ENCODE peak calls at places on chromosomes 2 and 18, in seven cellular contexts. X is nephron progenitor cell, P is upper lobe of right lung, G is mesothelial cell of epicardium, L is spleen, C is NB4, W is heart left ventricle. K is an unnamed sample.

GRCh38 chr2:152320166-152320565 is 14.8 kb upstream of the FMNL2 start:
- DNase-seq in X (no peak), P (no peak), G (no peak), L (no peak), C (peak), W (no peak), K (no peak)

GRCh38 chr2:59000796-59001195 is 759.7 kb upstream of the FANCL start:
- DNase-seq in X (no peak), P (no peak), G (no peak), L (no peak), C (no peak), W (no peak), K (no peak)

GRCh38 chr2:146576301-146576700 is 1268.5 kb upstream of the ACVR2A start:
- DNase-seq in X (no peak), P (no peak), G (no peak), L (no peak), C (no peak), W (no peak), K (no peak)

GRCh38 chr2:239819091-239819973 is 205.8 kb downstream of the NDUFA10 start:
- DNase-seq in X (no peak), P (peak), G (peak), L (peak), C (peak), W (no peak), K (no peak)

GRCh38 chr18:58580623-58581022 is 48.3 kb downstream of the ALPK2 start:
- DNase-seq in X (no peak), P (no peak), G (no peak), L (no peak), C (no peak), W (no peak), K (no peak)

GRCh38 chr2:129087133-129087813 is 768.6 kb upstream of the HS6ST1 start:
- DNase-seq in X (no peak), P (no peak), G (no peak), L (no peak), C (peak), W (no peak), K (no peak)

GRCh38 chr2:65395621-65396347 is 36.6 kb downstream of the SPRED2 start:
- DNase-seq in X (no peak), P (no peak), G (no peak), L (no peak), C (no peak), W (no peak), K (no peak)

GRCh38 chr2:232053777-232054176 is 92.3 kb downstream of the DIS3L2 start:
- DNase-seq in X (no peak), P (no peak), G (no peak), L (no peak), C (no peak), W (no peak), K (no peak)

GRCh38 chr2:1868683-1869141 is 124.4 kb upstream of the PXDN start:
- DNase-seq in X (peak), P (no peak), G (no peak), L (no peak), C (no peak), W (no peak), K (no peak)

GRCh38 chr2:101432411-101433181 is 42.3 kb downstream of the RFX8 start:
- DNase-seq in X (no peak), P (no peak), G (no peak), L (no peak), C (no peak), W (no peak), K (no peak)

GRCh38 chr2:238883315-238884004 is 35.6 kb downstream of the TWIST2 start:
- DNase-seq in X (no peak), P (no peak), G (no peak), L (peak), C (no peak), W (no peak), K (no peak)

GRCh38 chr2:224816816-224817215 is 100.7 kb upstream of the CCDC195 start:
- DNase-seq in X (no peak), P (no peak), G (no peak), L (no peak), C (no peak), W (no peak), K (no peak)

GRCh38 chr18:75210274-75211001 is at the start of gene TSHZ1:
- DNase-seq in X (no peak), P (no peak), G (no peak), L (no peak), C (peak), W (peak), K (no peak)

GRCh38 chr2:158047156-158047611 is 54.5 kb upstream of the UPP2 start:
- DNase-seq in X (no peak), P (no peak), G (no peak), L (no peak), C (no peak), W (no peak), K (no peak)

GRCh38 chr2:205726506-205726905 is 44.2 kb downstream of the NRP2 start:
- DNase-seq in X (no peak), P (no peak), G (no peak), L (no peak), C (no peak), W (no peak), K (no peak)

GRCh38 chr2:234081970-234082822 is 31.7 kb downstream of the SPP2 start:
- DNase-seq in X (no peak), P (peak), G (no peak), L (no peak), C (no peak), W (no peak), K (no peak)

GRCh38 chr2:186059096-186059495 is 320.5 kb downstream of the FSIP2 start:
- DNase-seq in X (no peak), P (no peak), G (no peak), L (no peak), C (no peak), W (no peak), K (no peak)

GRCh38 chr2:235095569-235095968 is 143.8 kb downstream of the SH3BP4 start:
- DNase-seq in X (no peak), P (no peak), G (no peak), L (no peak), C (no peak), W (no peak), K (no peak)

GRCh38 chr2:230209422-230210051 is 10.2 kb downstream of the SP110 start:
- DNase-seq in X (no peak), P (no peak), G (no peak), L (no peak), C (peak), W (no peak), K (no peak)

GRCh38 chr18:46069524-46069923 is 2.5 kb downstream of the PSTPIP2 start:
- DNase-seq in X (no peak), P (no peak), G (no peak), L (no peak), C (no peak), W (no peak), K (no peak)

GRCh38 chr2:98442488-98442887 is 2.2 kb upstream of the INPP4A start:
- DNase-seq in X (no peak), P (no peak), G (no peak), L (no peak), C (no peak), W (no peak), K (no peak)

GRCh38 chr2:98445167-98445522 is 487 bp downstream of the INPP4A start:
- DNase-seq in X (no peak), P (no peak), G (no peak), L (peak), C (peak), W (no peak), K (no peak)

GRCh38 chr2:98446850-98447249 is 2.2 kb downstream of the INPP4A start:
- DNase-seq in X (no peak), P (no peak), G (no peak), L (no peak), C (no peak), W (no peak), K (no peak)

GRCh38 chr2:98445708-98446577 is 1.3 kb downstream of the INPP4A start:
- DNase-seq in X (no peak), P (no peak), G (no peak), L (no peak), C (peak), W (no peak), K (no peak)

GRCh38 chr2:98444436-98445166 is at the start of gene INPP4A:
- DNase-seq in X (peak), P (peak), G (peak), L (peak), C (peak), W (peak), K (peak)
- TF ChIP-seq CTCF in X (no peak), P (no peak), G (no peak), L (peak), C (no peak), W (no peak), K (no peak)

DNA sequence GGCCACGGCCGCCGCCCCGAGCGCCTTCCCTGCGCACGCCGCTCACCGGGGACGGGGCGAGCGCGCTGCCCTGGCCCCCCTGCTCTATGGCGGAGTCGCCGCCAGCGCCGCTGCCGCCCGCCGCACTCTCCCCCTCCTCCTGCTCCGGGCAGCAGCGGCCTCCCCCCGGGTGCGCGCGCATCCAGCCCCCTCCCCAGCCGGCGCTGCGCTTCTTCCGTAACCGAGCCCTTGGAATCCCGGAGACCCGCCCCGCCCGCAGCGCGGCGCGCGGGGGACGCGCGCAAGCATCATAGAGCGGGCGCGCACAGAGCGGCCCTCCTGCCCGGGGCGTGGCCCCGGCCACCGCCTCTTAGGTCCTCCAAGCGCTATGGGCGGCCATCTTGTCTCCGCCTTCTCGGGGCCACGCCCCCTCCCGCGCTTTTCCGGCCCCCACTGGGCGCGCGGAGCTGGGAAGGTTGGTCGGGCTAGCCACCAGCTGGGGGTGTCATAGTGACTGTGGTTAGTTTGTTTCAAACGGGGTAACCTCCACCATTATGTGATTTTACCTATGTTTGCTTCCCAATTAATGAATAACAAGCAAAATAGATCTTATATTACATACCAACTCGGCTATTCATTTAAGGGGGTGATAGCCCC is at the start of gene MBD2:
- DNase-seq in X (peak), P (peak), G (peak), L (peak), C (peak), W (peak), K (peak)
- TF ChIP-seq CTCF in X (no peak), P (peak), G (no peak), L (no peak), C (peak), W (peak), K (no peak)

GRCh38 chr2:149597050-149598013 is 9.8 kb upstream of the MMADHC start:
- DNase-seq in X (peak), P (no peak), G (no peak), L (no peak), C (peak), W (peak), K (peak)

GRCh38 chr2:149594411-149594810 is 6.8 kb upstream of the MMADHC start:
- DNase-seq in X (no peak), P (no peak), G (no peak), L (no peak), C (no peak), W (no peak), K (no peak)

GRCh38 chr2:149596471-149596870 is 8.9 kb upstream of the MMADHC start:
- DNase-seq in X (no peak), P (no peak), G (no peak), L (no peak), C (no peak), W (no peak), K (no peak)

GRCh38 chr2:149598014-149598395 is 10.4 kb upstream of the MMADHC start:
- DNase-seq in X (no peak), P (no peak), G (no peak), L (no peak), C (no peak), W (no peak), K (no peak)

DNA sequence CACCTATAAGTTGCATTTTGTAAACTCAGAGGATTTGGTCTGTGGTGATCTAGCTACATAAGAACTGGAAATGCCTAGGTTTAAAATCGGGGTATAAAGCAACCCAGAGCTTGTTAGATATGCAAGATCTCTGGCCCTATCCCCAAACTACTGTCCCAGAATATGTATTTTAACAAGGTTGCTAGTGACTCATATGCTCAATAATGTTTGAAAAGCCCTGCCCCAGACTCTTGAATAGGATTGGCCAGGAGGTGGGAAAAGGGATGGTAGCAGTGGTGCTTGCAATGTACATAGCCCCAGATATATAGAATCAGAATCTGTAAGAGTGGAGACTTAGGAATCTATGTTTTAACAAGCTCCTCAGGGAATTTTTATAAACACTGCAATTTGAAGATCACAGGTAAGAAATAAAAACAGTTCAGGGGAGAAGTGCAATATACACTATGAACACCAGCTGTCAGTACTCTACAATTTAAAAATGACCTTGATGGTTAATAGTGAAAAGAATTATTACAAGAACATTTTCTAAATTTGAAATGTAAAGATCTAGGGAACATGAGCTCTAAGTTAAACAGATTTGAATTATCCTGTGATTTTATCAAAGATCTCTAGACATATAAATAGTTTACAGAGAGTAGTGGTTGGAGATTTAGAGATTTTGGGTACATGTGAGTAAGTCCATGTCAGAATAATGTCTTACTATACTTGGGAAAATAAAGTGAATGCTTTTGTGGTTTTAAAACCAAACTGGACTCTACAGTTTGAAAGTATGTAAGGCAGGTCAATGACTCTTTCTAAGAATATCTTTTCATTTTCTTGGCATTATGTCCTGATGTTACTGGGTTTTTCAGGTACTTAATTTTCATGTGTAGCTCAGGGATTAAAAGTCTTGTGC is 7.7 kb upstream of the MMADHC start:
- DNase-seq in X (no peak), P (no peak), G (no peak), L (no peak), C (no peak), W (no peak), K (no peak)
- TF ChIP-seq CTCF in X (peak), P (peak), G (peak), L (no peak), C (no peak), W (no peak), K (no peak)

GRCh38 chr2:9707008-9707407 is 76.2 kb upstream of the YWHAQ start:
- DNase-seq in X (no peak), P (no peak), G (no peak), L (no peak), C (no peak), W (no peak), K (no peak)

GRCh38 chr2:9703085-9703641 is 72.4 kb upstream of the YWHAQ start:
- DNase-seq in X (no peak), P (peak), G (no peak), L (no peak), C (peak), W (peak), K (no peak)

GRCh38 chr2:9702604-9703084 is 71.8 kb upstream of the YWHAQ start:
- DNase-seq in X (no peak), P (no peak), G (no peak), L (no peak), C (no peak), W (no peak), K (no peak)

GRCh38 chr2:9704600-9704999 is 73.8 kb upstream of the YWHAQ start:
- DNase-seq in X (no peak), P (no peak), G (no peak), L (no peak), C (no peak), W (no peak), K (no peak)

GRCh38 chr2:9703701-9704221 is 73.0 kb upstream of the YWHAQ start:
- DNase-seq in X (no peak), P (no peak), G (no peak), L (no peak), C (peak), W (no peak), K (no peak)
- TF ChIP-seq CTCF in X (no peak), P (no peak), G (no peak), L (no peak), C (no peak), W (no peak), K (no peak)

GRCh38 chr2:173027181-173028128 is 48.2 kb upstream of the MAP3K20 start:
- DNase-seq in X (peak), P (no peak), G (peak), L (no peak), C (peak), W (peak), K (peak)
- TF ChIP-seq CTCF in X (peak), P (peak), G (peak), L (peak), C (peak), W (peak), K (peak)

GRCh38 chr2:96344011-96344410 is 8.4 kb downstream of the NCAPH start:
- DNase-seq in X (no peak), P (no peak), G (no peak), L (peak), C (no peak), W (no peak), K (no peak)

GRCh38 chr2:96347395-96347794 is 11.8 kb downstream of the NCAPH start:
- DNase-seq in X (no peak), P (no peak), G (no peak), L (no peak), C (no peak), W (no peak), K (no peak)

GRCh38 chr2:96345868-96346452 is 10.4 kb downstream of the NCAPH start:
- DNase-seq in X (no peak), P (no peak), G (no peak), L (no peak), C (no peak), W (no peak), K (no peak)

GRCh38 chr2:96342085-96342484 is 6.5 kb downstream of the NCAPH start:
- DNase-seq in X (no peak), P (no peak), G (no peak), L (no peak), C (no peak), W (no peak), K (no peak)

DNA sequence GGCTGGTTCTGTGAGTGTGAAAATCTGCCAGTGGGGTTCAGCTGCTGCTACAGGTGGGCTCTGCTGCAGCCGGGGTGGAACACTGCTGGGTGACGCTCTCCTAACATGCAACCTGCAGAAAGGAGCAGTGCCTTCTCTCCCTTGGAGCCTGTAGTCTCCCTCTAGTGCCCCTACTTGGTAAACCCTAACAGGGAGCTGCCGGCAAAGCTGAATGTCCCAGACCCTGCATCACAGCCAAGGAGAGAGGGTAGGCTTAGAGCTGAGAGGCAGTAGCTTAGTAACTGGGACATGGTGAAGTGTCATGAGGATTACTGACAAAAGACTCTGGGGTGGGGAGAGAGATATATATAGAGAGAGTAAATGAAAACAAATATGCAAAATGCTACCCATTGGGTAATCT is 9.8 kb downstream of the NCAPH start:
- DNase-seq in X (no peak), P (no peak), G (no peak), L (no peak), C (peak), W (no peak), K (no peak)
- TF ChIP-seq CTCF in X (peak), P (no peak), G (no peak), L (peak), C (peak), W (no peak), K (no peak)

GRCh38 chr2:18855027-18855426 is 265.7 kb upstream of the NT5C1B start:
- DNase-seq in X (no peak), P (no peak), G (no peak), L (no peak), C (no peak), W (no peak), K (no peak)
- TF ChIP-seq CTCF in X (peak), P (peak), G (no peak), L (no peak), C (peak), W (no peak), K (no peak)

DNA sequence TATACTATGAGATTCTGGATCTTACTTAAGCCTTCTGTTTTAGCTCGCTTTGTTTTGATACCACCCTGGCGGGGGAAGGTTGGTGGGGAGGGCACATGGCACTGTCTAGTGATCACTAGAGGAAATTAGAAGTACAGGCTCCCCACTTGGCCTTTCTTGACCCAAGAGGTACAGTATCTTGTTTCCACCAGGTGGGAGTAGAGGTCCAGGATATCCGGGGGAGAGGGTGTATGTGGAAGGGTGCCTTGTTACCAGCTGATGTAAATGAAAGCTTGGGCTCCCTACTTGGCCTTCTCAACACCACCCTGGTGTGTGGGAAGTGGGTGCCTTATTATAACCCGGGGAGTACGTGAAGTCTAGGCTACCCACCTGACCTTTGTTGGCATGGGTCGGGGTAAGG is 7.5 kb downstream of the GALNT1 start:
- DNase-seq in X (no peak), P (no peak), G (no peak), L (no peak), C (no peak), W (no peak), K (no peak)
- TF ChIP-seq CTCF in X (no peak), P (no peak), G (no peak), L (no peak), C (no peak), W (no peak), K (no peak)

K was measured in breast epithelium.